ENCODE peak calls at places on chromosome 3, in seven cellular contexts. Y is stimulated activated CD4-positive, alpha-beta T cell treated with anti-CD3 and anti-CD28 coated beads, Interleukin-12 subunit alpha, Interleukin-12 subunit beta, amount 100 ng/mL, for 4 hours; H is heart left ventricle; J is progenitor cell of endocrine pancreas; F is AG08396; C is GM04504; P is EL. O is an unnamed sample.

GRCh38 chr3:169666501-169667379 is 3.2 kb upstream of the MECOM start:
- DNase-seq in Y (no peak), H (no peak), J (peak), F (no peak), C (no peak), P (no peak), O (no peak)

GRCh38 chr3:53740946-53741345 is 105.3 kb downstream of the CHDH start:
- DNase-seq in Y (no peak), H (no peak), J (no peak), F (no peak), C (no peak), P (no peak), O (no peak)

GRCh38 chr3:173066044-173066679 is 74.9 kb downstream of the SPATA16 start:
- DNase-seq in Y (no peak), H (peak), J (no peak), F (no peak), C (no peak), P (peak), O (no peak)

GRCh38 chr3:38549957-38550840 is 54.1 kb downstream of the EXOG start:
- DNase-seq in Y (no peak), H (no peak), J (no peak), F (no peak), C (no peak), P (no peak), O (no peak)

GRCh38 chr3:150300847-150301517 is 107.1 kb upstream of the TSC22D2 start:
- DNase-seq in Y (no peak), H (no peak), J (no peak), F (no peak), C (no peak), P (peak), O (no peak)

GRCh38 chr3:197000211-197000610 is 29.4 kb downstream of the MELTF start:
- DNase-seq in Y (no peak), H (peak), J (no peak), F (no peak), C (no peak), P (peak), O (no peak)

GRCh38 chr3:39144095-39144747 is 9.2 kb downstream of the CSRNP1 start:
- DNase-seq in Y (no peak), H (no peak), J (no peak), F (no peak), C (no peak), P (no peak), O (no peak)

GRCh38 chr3:177758131-177758530 is 560.8 kb upstream of the TBL1XR1 start:
- DNase-seq in Y (no peak), H (no peak), J (no peak), F (no peak), C (no peak), P (no peak), O (no peak)

GRCh38 chr3:149314807-149315578 is 18.4 kb downstream of the TM4SF18 start:
- DNase-seq in Y (no peak), H (no peak), J (no peak), F (peak), C (peak), P (peak), O (no peak)

GRCh38 chr3:58271901-58272501 is 34.0 kb upstream of the RPP14 start:
- DNase-seq in Y (no peak), H (no peak), J (no peak), F (peak), C (peak), P (peak), O (no peak)

GRCh38 chr3:157417247-157417646 is 19.4 kb upstream of the PTX3 start:
- DNase-seq in Y (no peak), H (no peak), J (no peak), F (no peak), C (no peak), P (peak), O (no peak)

GRCh38 chr3:138348107-138348949 is at the start of gene MRAS:
- DNase-seq in Y (peak), H (peak), J (peak), F (peak), C (peak), P (peak), O (no peak)

GRCh38 chr3:107525954-107526305 is 3.2 kb downstream of the BBX start:
- DNase-seq in Y (no peak), H (no peak), J (no peak), F (no peak), C (no peak), P (no peak), O (no peak)

GRCh38 chr3:140870351-140870750 is 71.3 kb upstream of the SLC25A36 start:
- DNase-seq in Y (no peak), H (no peak), J (no peak), F (no peak), C (no peak), P (no peak), O (no peak)

GRCh38 chr3:185988816-185989175 is 51.0 kb upstream of the TRA2B start:
- DNase-seq in Y (no peak), H (no peak), J (no peak), F (no peak), C (no peak), P (no peak), O (no peak)

GRCh38 chr3:107064445-107065060 is 312.7 kb upstream of the CCDC54 start:
- DNase-seq in Y (peak), H (peak), J (peak), F (peak), C (peak), P (peak), O (peak)

GRCh38 chr3:44414517-44415090 is 62.9 kb downstream of the ZNF445 start:
- DNase-seq in Y (no peak), H (no peak), J (no peak), F (no peak), C (no peak), P (no peak), O (no peak)

GRCh38 chr3:104715972-104716371 is 650.7 kb upstream of the ALCAM start:
- DNase-seq in Y (no peak), H (no peak), J (no peak), F (no peak), C (no peak), P (no peak), O (no peak)

GRCh38 chr3:28077566-28077965 is 163.9 kb upstream of the CMC1 start:
- DNase-seq in Y (no peak), H (peak), J (no peak), F (peak), C (peak), P (peak), O (no peak)

GRCh38 chr3:153284282-153284938 is 122.4 kb downstream of the RAP2B start:
- DNase-seq in Y (no peak), H (peak), J (no peak), F (peak), C (peak), P (peak), O (peak)

GRCh38 chr3:128763967-128764366 is 38.0 kb downstream of the RAB7A start:
- DNase-seq in Y (no peak), H (peak), J (no peak), F (no peak), C (no peak), P (no peak), O (no peak)

GRCh38 chr3:10939556-10939955 is 53.0 kb upstream of the SLC6A1 start:
- DNase-seq in Y (no peak), H (no peak), J (no peak), F (no peak), C (no peak), P (no peak), O (no peak)

GRCh38 chr3:160257606-160258005 is 32.4 kb downstream of the C3orf80 start:
- DNase-seq in Y (no peak), H (no peak), J (no peak), F (no peak), C (no peak), P (no peak), O (no peak)

GRCh38 chr3:72390841-72391240 is 457.4 kb downstream of the SHQ1 start:
- DNase-seq in Y (no peak), H (no peak), J (no peak), F (no peak), C (no peak), P (no peak), O (no peak)

GRCh38 chr3:45497963-45498362 is 96.6 kb upstream of the LIMD1 start:
- DNase-seq in Y (no peak), H (no peak), J (no peak), F (no peak), C (no peak), P (no peak), O (no peak)

GRCh38 chr3:157089455-157090221 is 70.3 kb downstream of the CCNL1 start:
- DNase-seq in Y (peak), H (peak), J (no peak), F (no peak), C (no peak), P (peak), O (no peak)